ENCODE peak calls at places on chromosomes 11 and 22, in four cellular contexts. Y is stimulated activated CD4-positive, alpha-beta T cell treated with anti-CD3 and anti-CD28 coated beads, TNF-alpha, amount 100 ng/mL, for 4 hours; B is thoracic aorta; L is hippocampal formation. U is an unnamed sample.

GRCh38 chr11:17479284-17480214 is 2.9 kb upstream of the ABCC8 start:
- DNase-seq in Y (no peak), L (peak; percentile 28), B (no peak), U (peak; percentile 14)

GRCh38 chr22:23673826-23674690 is 16.8 kb upstream of the RGL4 start:
- DNase-seq in B (no peak), Y (no peak), L (no peak), U (peak; percentile 14)

GRCh38 chr22:33620085-33620484 is 300.2 kb downstream of the LARGE1 start:
- DNase-seq in B (no peak), L (no peak), Y (no peak), U (no peak)

GRCh38 chr11:96221244-96222070 is 121.5 kb downstream of the MAML2 start:
- DNase-seq in B (no peak), L (no peak), Y (no peak), U (no peak)

GRCh38 chr11:92512204-92512569 is 287.6 kb downstream of the FAT3 start:
- DNase-seq in B (no peak), L (no peak), Y (no peak), U (no peak)

GRCh38 chr22:49967333-49968241 is 7.0 kb downstream of the PIM3 start:
- DNase-seq in B (peak; percentile 7), Y (no peak), L (peak; percentile 56), U (no peak)

GRCh38 chr11:70522613-70523311 is 124.4 kb downstream of the CTTN start:
- DNase-seq in Y (no peak), L (no peak), B (no peak), U (no peak)

GRCh38 chr22:49977578-49977977 is 17.0 kb downstream of the PIM3 start:
- DNase-seq in B (peak; percentile 1), L (no peak), Y (no peak), U (no peak)

GRCh38 chr11:92475824-92476223 is 251.2 kb downstream of the FAT3 start:
- DNase-seq in L (no peak), B (no peak), Y (no peak), U (no peak)

GRCh38 chr11:88689548-88690240 is 352.2 kb upstream of the CTSC start:
- DNase-seq in B (no peak), L (no peak), Y (no peak), U (no peak)

GRCh38 chr22:40396882-40397281 is 26.5 kb downstream of the SGSM3 start:
- DNase-seq in B (no peak), L (no peak), Y (no peak), U (no peak)

GRCh38 chr11:19892387-19892786 is 179.8 kb downstream of the NAV2 start:
- DNase-seq in L (no peak), B (no peak), Y (no peak), U (no peak)